ENCODE peak calls at places on chromosome 16, in four cellular contexts. X is K562, I is HepG2, H is HCT116. Q is an unnamed sample.

GRCh38 chr16:82192665-82193064 is 22.6 kb upstream of the MPHOSPH6 start:
- DNase-seq in X (no peak), I (no peak), H (no peak), Q (no peak)

GRCh38 chr16:73202176-73202729 is 154.3 kb upstream of the ZFHX3 start:
- DNase-seq in X (no peak), I (peak), H (no peak), Q (no peak)

GRCh38 chr16:4212207-4212933 is 29.5 kb downstream of the SRL start:
- DNase-seq in X (no peak), I (no peak), H (no peak), Q (no peak)

GRCh38 chr16:23836404-23837291 is 865 bp downstream of the PRKCB start:
- DNase-seq in X (peak), I (no peak), H (no peak), Q (peak)

GRCh38 chr16:5024632-5025031 is 9.1 kb downstream of the NAGPA start:
- DNase-seq in X (no peak), I (no peak), H (peak), Q (no peak)

GRCh38 chr16:86396918-86397317 is 113.4 kb upstream of the FOXF1 start:
- DNase-seq in X (no peak), I (no peak), H (peak), Q (no peak)

GRCh38 chr16:1871974-1872635 is at the start of gene MEIOB:
- DNase-seq in X (peak), I (no peak), H (no peak), Q (peak)

GRCh38 chr16:14193316-14193871 is 122.3 kb downstream of the MRTFB start:
- DNase-seq in X (no peak), I (no peak), H (no peak), Q (no peak)

GRCh38 chr16:53925011-53925410 is 221.1 kb downstream of the FTO start:
- DNase-seq in X (no peak), I (peak), H (no peak), Q (no peak)

GRCh38 chr16:27779719-27780161 is 229.8 kb downstream of the KATNIP start:
- DNase-seq in X (peak), I (peak), H (no peak), Q (peak)

GRCh38 chr16:85810097-85810741 is 10.7 kb downstream of the COX4I1 start:
- DNase-seq in X (no peak), I (no peak), H (no peak), Q (no peak)

GRCh38 chr16:3101018-3101840 is 2.1 kb upstream of the ZSCAN10 start:
- DNase-seq in X (peak), I (peak), H (no peak), Q (peak)

GRCh38 chr16:1917056-1917664 is 1.1 kb downstream of the HS3ST6 start:
- DNase-seq in X (no peak), I (no peak), H (no peak), Q (no peak)

GRCh38 chr16:2963611-2964415 is at the start of gene KREMEN2:
- DNase-seq in X (peak), I (peak), H (peak), Q (peak)

GRCh38 chr16:52499061-52499460 is 47.9 kb downstream of the TOX3 start:
- DNase-seq in X (no peak), I (no peak), H (no peak), Q (no peak)

GRCh38 chr16:70692481-70693203 is 6.8 kb upstream of the MTSS2 start:
- DNase-seq in X (no peak), I (peak), H (no peak), Q (no peak)

GRCh38 chr16:87854053-87854906 is 15.0 kb downstream of the SLC7A5 start:
- DNase-seq in X (peak), I (peak), H (no peak), Q (peak)

GRCh38 chr16:49150341-49150740 is 131.3 kb downstream of the CBLN1 start:
- DNase-seq in X (no peak), I (no peak), H (no peak), Q (no peak)

GRCh38 chr16:49274936-49275730 is 6.5 kb downstream of the CBLN1 start:
- DNase-seq in X (no peak), I (no peak), H (no peak), Q (no peak)

GRCh38 chr16:56463153-56463552 is 11.8 kb downstream of the OGFOD1 start:
- DNase-seq in X (no peak), I (no peak), H (no peak), Q (no peak)

GRCh38 chr16:83109736-83110135 is 483.0 kb downstream of the CDH13 start:
- DNase-seq in X (no peak), I (no peak), H (no peak), Q (no peak)

GRCh38 chr16:69863882-69864281 is 87.3 kb upstream of the CLEC18A start:
- DNase-seq in X (no peak), I (no peak), H (no peak), Q (no peak)

GRCh38 chr16:2986623-2987188 is 6.5 kb upstream of the PKMYT1 start:
- DNase-seq in X (no peak), I (no peak), H (no peak), Q (no peak)

GRCh38 chr16:53612003-53612402 is 91.7 kb downstream of the RPGRIP1L start:
- DNase-seq in X (no peak), I (peak), H (no peak), Q (no peak)

GRCh38 chr16:62450291-62450690 is 414.1 kb upstream of the CDH8 start:
- DNase-seq in X (no peak), I (no peak), H (no peak), Q (no peak)

GRCh38 chr16:51152691-51153261 is 1.7 kb upstream of the SALL1 start:
- DNase-seq in X (no peak), I (no peak), H (no peak), Q (peak)

GRCh38 chr16:4425378-4426020 is at the start of gene DNAJA3:
- DNase-seq in X (peak), I (peak), H (peak), Q (peak)

GRCh38 chr16:84832488-84833141 is 12.8 kb downstream of the CRISPLD2 start:
- DNase-seq in X (no peak), I (no peak), H (no peak), Q (no peak)

GRCh38 chr16:2429771-2430663 is 770 bp downstream of the CCNF start:
- DNase-seq in X (peak), I (peak), H (no peak), Q (peak)

GRCh38 chr16:47528431-47528830 is 67.3 kb downstream of the PHKB start:
- DNase-seq in X (no peak), I (no peak), H (no peak), Q (no peak)

GRCh38 chr16:52068447-52069074 is 478.4 kb downstream of the TOX3 start:
- DNase-seq in X (no peak), I (peak), H (no peak), Q (peak)

GRCh38 chr16:21265104-21265825 is 12.8 kb downstream of the CRYM start:
- DNase-seq in X (no peak), I (no peak), H (no peak), Q (no peak)

GRCh38 chr16:75258807-75259141 is 7.3 kb upstream of the BCAR1 start:
- DNase-seq in X (no peak), I (no peak), H (no peak), Q (peak)
- TF ChIP-seq ELF1 in X (no peak), I (no peak), H (no peak), Q (no peak)

GRCh38 chr16:71885261-71885650 is 1.3 kb upstream of the ZNF821 start:
- DNase-seq in X (peak), I (no peak), H (no peak), Q (no peak)

GRCh38 chr16:71882505-71883192 is 1.3 kb downstream of the ZNF821 start:
- DNase-seq in X (peak), I (peak), H (peak), Q (peak)

GRCh38 chr16:71880176-71880575 is 3.8 kb downstream of the ZNF821 start:
- DNase-seq in X (no peak), I (no peak), H (no peak), Q (no peak)

GRCh38 chr16:71883193-71883848 is 661 bp downstream of the ZNF821 start:
- DNase-seq in X (peak), I (no peak), H (no peak), Q (no peak)

DNA sequence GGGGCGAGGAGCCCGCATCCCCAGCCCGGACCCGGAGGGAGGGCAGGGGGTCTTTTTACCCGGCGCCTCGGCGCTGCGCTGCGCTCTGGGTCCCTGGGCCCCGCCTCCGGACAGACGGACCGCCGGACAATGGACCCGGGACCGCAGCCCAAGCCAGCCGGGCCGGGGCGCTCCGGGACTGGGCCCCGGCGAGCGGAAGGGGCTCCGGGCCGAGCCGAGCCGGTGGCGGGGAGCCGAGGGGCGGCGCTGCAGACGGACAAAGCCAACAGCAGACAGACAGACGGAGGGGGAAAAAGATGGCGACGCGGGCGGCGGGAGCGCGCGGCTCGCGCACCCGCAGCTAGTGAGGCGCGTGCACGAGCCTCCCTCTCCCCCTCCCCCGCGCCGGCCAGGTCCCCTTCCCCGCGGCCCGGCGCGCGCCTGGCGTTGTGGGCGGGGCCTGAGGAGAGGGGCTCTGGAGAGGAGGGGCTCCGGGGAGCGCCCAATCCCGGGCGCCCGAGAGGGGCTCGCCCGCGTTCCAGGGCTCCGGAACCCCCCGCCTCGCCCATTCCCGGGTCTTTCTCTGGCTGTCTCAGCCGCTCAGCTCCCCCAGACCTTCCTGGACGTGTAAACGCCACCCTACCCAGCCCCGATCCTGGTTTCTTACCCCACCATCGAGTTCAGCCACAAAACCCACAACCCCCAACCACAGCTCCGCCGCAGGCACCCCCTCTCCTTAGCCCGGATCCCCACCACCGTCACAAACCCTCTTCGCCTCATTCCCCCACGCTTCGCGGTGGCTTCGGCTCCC is at the start of gene ZNF821:
- DNase-seq in X (peak), I (peak), H (no peak), Q (peak)
- TF ChIP-seq ELF1 in X (peak), I (no peak), H (no peak), Q (no peak)

GRCh38 chr16:22315979-22316378 is 18.8 kb downstream of the POLR3E start:
- DNase-seq in X (no peak), I (no peak), H (no peak), Q (no peak)

GRCh38 chr16:22317001-22317530 is 19.9 kb downstream of the POLR3E start:
- DNase-seq in X (no peak), I (no peak), H (no peak), Q (no peak)

GRCh38 chr16:22318690-22319358 is 21.6 kb downstream of the POLR3E start:
- DNase-seq in X (peak), I (peak), H (no peak), Q (peak)

GRCh38 chr16:22316411-22316811 is 19.2 kb downstream of the POLR3E start:
- DNase-seq in X (no peak), I (no peak), H (no peak), Q (no peak)

DNA sequence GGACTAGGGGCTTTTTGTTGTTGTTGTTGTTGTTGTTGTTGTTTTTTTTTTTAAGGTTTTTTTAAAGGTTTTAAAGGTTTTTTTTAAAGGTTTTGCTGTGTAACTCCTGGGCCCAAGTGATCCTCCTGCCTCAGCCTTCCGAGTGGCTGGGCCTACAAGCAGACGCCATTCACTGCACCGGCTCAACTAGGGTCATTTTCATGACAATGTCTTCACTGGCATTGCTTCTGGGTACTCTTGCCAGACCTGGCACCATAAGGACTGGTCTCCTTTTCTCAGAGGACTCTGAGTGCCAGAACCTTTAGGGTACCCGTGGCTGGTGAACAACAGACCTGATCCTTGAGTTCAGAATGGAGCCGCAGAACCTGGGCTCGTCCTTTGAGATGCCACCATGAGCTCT is 20.4 kb downstream of the POLR3E start:
- DNase-seq in X (no peak), I (no peak), H (no peak), Q (no peak)
- TF ChIP-seq ELF1 in X (no peak), I (no peak), H (no peak), Q (no peak)

GRCh38 chr16:278863-279366 is 1.5 kb upstream of the ARHGDIG start:
- DNase-seq in X (peak), I (peak), H (no peak), Q (no peak)
- TF ChIP-seq ELF1 in X (no peak), I (no peak), H (no peak), Q (no peak)

DNA sequence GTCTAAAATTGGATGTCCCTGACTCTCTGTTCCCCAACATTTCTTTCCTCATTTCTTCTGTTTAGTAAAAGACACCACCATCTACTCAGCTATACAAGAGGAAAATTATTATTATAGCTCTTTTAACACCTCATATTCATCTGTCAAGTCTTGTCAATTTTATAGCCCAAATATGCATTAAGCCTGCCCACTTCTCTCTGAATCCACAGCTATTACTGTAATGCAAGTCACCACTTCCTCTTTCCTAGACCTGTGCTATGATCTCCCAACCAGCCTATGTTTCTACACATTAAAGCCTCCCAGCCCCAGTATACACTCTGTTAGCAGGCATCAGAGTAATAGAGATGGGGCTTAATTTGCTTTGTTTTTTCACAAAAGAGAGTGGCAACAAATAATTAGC is 252.9 kb downstream of the GRIN2A start:
- DNase-seq in X (no peak), I (no peak), H (no peak), Q (no peak)
- TF ChIP-seq ELF1 in X (no peak), I (no peak), H (no peak), Q (no peak)

DNA sequence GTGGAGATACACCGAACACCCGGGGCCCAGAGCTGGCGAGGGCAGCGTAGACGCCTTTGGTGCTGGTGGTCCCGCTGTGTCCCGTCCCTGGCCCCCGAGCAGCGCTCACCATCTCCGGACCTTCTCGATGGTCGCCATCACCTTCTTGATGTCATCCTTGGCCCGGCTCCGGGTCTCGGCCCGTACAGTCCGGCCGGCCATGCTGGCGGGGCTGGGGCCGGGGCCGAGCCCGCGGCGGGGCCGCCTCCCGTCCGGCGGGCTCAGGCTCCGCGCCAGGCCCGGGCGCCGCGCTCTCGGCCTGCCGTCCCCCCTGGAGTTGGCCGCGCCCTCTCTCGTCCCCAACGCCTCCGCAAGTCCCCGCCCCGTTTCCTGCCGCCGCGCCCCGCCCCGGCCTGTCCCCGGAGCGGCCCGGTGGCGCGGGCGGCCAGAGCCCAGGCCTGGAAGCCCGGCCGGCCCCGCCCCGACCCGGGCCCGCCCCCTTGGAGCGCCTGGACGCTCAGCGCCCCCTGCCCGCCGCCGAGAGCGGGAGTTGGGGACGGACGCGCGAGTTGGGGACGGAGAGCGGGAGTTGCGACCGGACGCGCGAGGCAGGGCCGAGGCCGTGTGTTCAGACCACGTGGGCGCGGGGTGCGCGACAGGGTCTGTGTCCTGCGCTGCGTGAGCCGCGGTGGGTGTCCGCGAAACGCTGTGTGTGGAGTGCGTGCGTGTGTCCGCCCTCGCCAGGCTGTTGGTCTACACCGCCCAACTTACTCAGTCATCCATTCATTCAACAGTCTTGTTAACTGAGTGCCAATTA is at the start of gene BCL7C:
- DNase-seq in X (peak), I (peak), H (peak), Q (peak)
- TF ChIP-seq ELF1 in X (no peak), I (no peak), H (no peak), Q (no peak)

GRCh38 chr16:58339452-58339938 is 44.7 kb upstream of the PRSS54 start:
- DNase-seq in X (no peak), I (peak), H (peak), Q (peak)

GRCh38 chr16:58336332-58337089 is 41.7 kb upstream of the PRSS54 start:
- DNase-seq in X (peak), I (peak), H (peak), Q (peak)

GRCh38 chr16:58338205-58338604 is 43.4 kb upstream of the PRSS54 start:
- DNase-seq in X (no peak), I (no peak), H (no peak), Q (no peak)

GRCh38 chr16:58333937-58334336 is 39.1 kb upstream of the PRSS54 start:
- DNase-seq in X (no peak), I (peak), H (no peak), Q (no peak)

GRCh38 chr16:58337090-58337444 is 42.2 kb upstream of the PRSS54 start:
- DNase-seq in X (no peak), I (no peak), H (no peak), Q (no peak)
- TF ChIP-seq ELF1 in X (no peak), I (no peak), H (no peak), Q (no peak)

GRCh38 chr16:67378642-67379041 is 14.7 kb downstream of the TPPP3 start:
- DNase-seq in X (no peak), I (no peak), H (no peak), Q (no peak)
- TF ChIP-seq ELF1 in X (no peak), I (no peak), H (no peak), Q (no peak)

DNA sequence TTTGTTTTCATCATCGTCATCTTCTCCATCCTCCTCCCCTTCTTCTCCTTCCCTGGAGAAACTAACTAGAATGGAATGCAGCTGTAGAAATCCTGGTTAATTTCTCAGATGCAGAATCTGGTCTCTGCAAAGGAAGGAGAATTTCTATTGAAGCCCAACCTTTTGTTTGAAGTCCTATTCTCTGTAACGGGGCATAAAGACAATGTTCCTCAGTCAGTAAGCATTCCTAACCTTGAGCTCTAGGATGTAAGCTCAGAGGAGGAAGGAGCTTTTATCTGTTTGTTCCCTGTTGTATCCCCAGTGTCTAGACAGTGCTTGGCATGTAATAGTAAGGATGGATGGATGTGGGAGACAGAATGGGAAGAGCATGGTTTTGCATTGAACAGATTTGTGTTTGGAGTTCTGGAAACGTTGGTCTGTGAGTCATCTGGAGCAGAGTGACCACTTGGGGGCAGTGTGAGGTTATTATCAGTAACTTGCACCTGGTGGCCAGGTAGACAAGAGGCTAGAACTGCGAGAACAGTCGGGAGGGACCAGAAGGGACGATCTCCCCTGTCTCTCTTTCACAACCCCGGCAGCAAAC is 363.7 kb downstream of the SNX29 start:
- DNase-seq in X (peak), I (peak), H (peak), Q (no peak)
- TF ChIP-seq ELF1 in X (no peak), I (no peak), H (no peak), Q (no peak)

DNA sequence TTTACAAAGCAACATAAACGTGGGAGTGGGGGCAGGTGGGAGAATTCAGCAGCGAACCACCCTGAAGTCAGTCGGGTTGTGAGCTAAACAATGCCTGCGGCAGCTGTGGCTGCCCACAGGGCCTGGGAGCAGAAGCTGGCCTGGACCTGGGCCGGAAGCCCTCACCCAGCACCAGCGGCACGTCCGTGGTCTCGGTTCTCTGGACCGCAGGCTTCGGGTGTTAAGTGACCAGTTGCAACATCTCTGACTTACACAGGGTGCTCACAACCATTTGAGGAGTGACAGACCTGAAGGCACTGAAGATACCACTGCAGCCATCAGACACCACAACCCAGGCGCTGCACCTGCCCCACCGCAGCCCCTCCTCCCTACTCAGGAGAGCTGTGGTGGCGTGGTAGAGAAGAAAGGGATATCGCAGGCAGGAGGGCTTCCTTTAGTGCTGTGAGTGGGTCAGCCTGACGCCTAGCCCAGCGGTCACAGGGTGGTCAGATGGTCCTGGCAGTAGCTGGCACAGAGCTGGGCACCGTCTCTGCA is 33.8 kb downstream of the CBFA2T3 start:
- DNase-seq in X (no peak), I (no peak), H (no peak), Q (no peak)
- TF ChIP-seq ELF1 in X (no peak), I (no peak), H (no peak), Q (no peak)

Q was measured in SK-N-SH.